ENCODE peak calls at places on chromosomes 16 and 17, in nine cellular contexts. One of them, this sample, is unnamed.

GRCh38 chr16:27482397-27483082 is 67.2 kb downstream of the GTF3C1 start:
- DNase-seq in skeletal muscle cell: no peak
- DNase-seq in stimulated activated naive CD4-positive, alpha-beta T cell: no peak
- DNase-seq in germinal center: no peak
- DNase-seq in GM04504: no peak
- DNase-seq in activated T-cell treated with anti-CD3 and anti-CD28 coated beads, Interleukin-2, amount 50 U/mL, for 4 hours: no peak
- DNase-seq in spleen: peak; percentile 41
- DNase-seq in lower leg skin: no peak
- DNase-seq in anterior cingulate cortex: no peak
- DNase-seq in this sample: no peak

GRCh38 chr17:81191646-81192045 is 25.6 kb upstream of the AATK start:
- DNase-seq in skeletal muscle cell: no peak
- DNase-seq in stimulated activated naive CD4-positive, alpha-beta T cell: no peak
- DNase-seq in germinal center: no peak
- DNase-seq in GM04504: no peak
- DNase-seq in activated T-cell treated with anti-CD3 and anti-CD28 coated beads, Interleukin-2, amount 50 U/mL, for 4 hours: no peak
- DNase-seq in spleen: no peak
- DNase-seq in lower leg skin: no peak
- DNase-seq in anterior cingulate cortex: no peak
- DNase-seq in this sample: no peak

GRCh38 chr16:89906141-89907025 is 12.3 kb upstream of the MC1R start:
- DNase-seq in skeletal muscle cell: no peak
- DNase-seq in stimulated activated naive CD4-positive, alpha-beta T cell: no peak
- DNase-seq in germinal center: no peak
- DNase-seq in GM04504: no peak
- DNase-seq in activated T-cell treated with anti-CD3 and anti-CD28 coated beads, Interleukin-2, amount 50 U/mL, for 4 hours: no peak
- DNase-seq in spleen: no peak
- DNase-seq in lower leg skin: no peak
- DNase-seq in anterior cingulate cortex: no peak
- DNase-seq in this sample: no peak

GRCh38 chr17:15662726-15663125 is 21.4 kb downstream of the TRIM16 start:
- DNase-seq in skeletal muscle cell: no peak
- DNase-seq in stimulated activated naive CD4-positive, alpha-beta T cell: no peak
- DNase-seq in germinal center: no peak
- DNase-seq in GM04504: no peak
- DNase-seq in activated T-cell treated with anti-CD3 and anti-CD28 coated beads, Interleukin-2, amount 50 U/mL, for 4 hours: no peak
- DNase-seq in spleen: no peak
- DNase-seq in lower leg skin: peak; percentile 5
- DNase-seq in anterior cingulate cortex: no peak
- DNase-seq in this sample: no peak

GRCh38 chr17:55478971-55479370 is 32.3 kb downstream of the SMIM36 start:
- DNase-seq in skeletal muscle cell: no peak
- DNase-seq in stimulated activated naive CD4-positive, alpha-beta T cell: no peak
- DNase-seq in germinal center: no peak
- DNase-seq in GM04504: no peak
- DNase-seq in activated T-cell treated with anti-CD3 and anti-CD28 coated beads, Interleukin-2, amount 50 U/mL, for 4 hours: no peak
- DNase-seq in spleen: no peak
- DNase-seq in lower leg skin: no peak
- DNase-seq in anterior cingulate cortex: no peak
- DNase-seq in this sample: no peak

GRCh38 chr17:43868236-43868994 is 21.4 kb downstream of the CD300LG start:
- DNase-seq in skeletal muscle cell: no peak
- DNase-seq in stimulated activated naive CD4-positive, alpha-beta T cell: no peak
- DNase-seq in germinal center: no peak
- DNase-seq in GM04504: no peak
- DNase-seq in activated T-cell treated with anti-CD3 and anti-CD28 coated beads, Interleukin-2, amount 50 U/mL, for 4 hours: no peak
- DNase-seq in spleen: no peak
- DNase-seq in lower leg skin: no peak
- DNase-seq in anterior cingulate cortex: no peak
- DNase-seq in this sample: no peak

GRCh38 chr16:54268340-54268739 is 18.2 kb downstream of the IRX3 start:
- DNase-seq in skeletal muscle cell: no peak
- DNase-seq in stimulated activated naive CD4-positive, alpha-beta T cell: no peak
- DNase-seq in germinal center: no peak
- DNase-seq in GM04504: no peak
- DNase-seq in activated T-cell treated with anti-CD3 and anti-CD28 coated beads, Interleukin-2, amount 50 U/mL, for 4 hours: no peak
- DNase-seq in spleen: no peak
- DNase-seq in lower leg skin: peak; percentile 21
- DNase-seq in anterior cingulate cortex: no peak
- DNase-seq in this sample: no peak

GRCh38 chr17:60743282-60743681 is 65.6 kb downstream of the BCAS3 start:
- DNase-seq in skeletal muscle cell: no peak
- DNase-seq in stimulated activated naive CD4-positive, alpha-beta T cell: no peak
- DNase-seq in germinal center: no peak
- DNase-seq in GM04504: no peak
- DNase-seq in activated T-cell treated with anti-CD3 and anti-CD28 coated beads, Interleukin-2, amount 50 U/mL, for 4 hours: no peak
- DNase-seq in spleen: no peak
- DNase-seq in lower leg skin: no peak
- DNase-seq in anterior cingulate cortex: no peak
- DNase-seq in this sample: no peak

GRCh38 chr16:55711959-55712876 is 56.4 kb downstream of the SLC6A2 start:
- DNase-seq in skeletal muscle cell: peak; percentile 4
- DNase-seq in stimulated activated naive CD4-positive, alpha-beta T cell: no peak
- DNase-seq in germinal center: peak; percentile 62
- DNase-seq in GM04504: peak; percentile 10
- DNase-seq in activated T-cell treated with anti-CD3 and anti-CD28 coated beads, Interleukin-2, amount 50 U/mL, for 4 hours: peak; percentile 36
- DNase-seq in spleen: no peak
- DNase-seq in lower leg skin: peak; percentile 89
- DNase-seq in anterior cingulate cortex: no peak
- DNase-seq in this sample: peak; percentile 21

GRCh38 chr16:2495041-2495440 is 18.7 kb upstream of the ATP6V0C start:
- DNase-seq in skeletal muscle cell: no peak
- DNase-seq in stimulated activated naive CD4-positive, alpha-beta T cell: no peak
- DNase-seq in germinal center: no peak
- DNase-seq in GM04504: no peak
- DNase-seq in activated T-cell treated with anti-CD3 and anti-CD28 coated beads, Interleukin-2, amount 50 U/mL, for 4 hours: no peak
- DNase-seq in spleen: no peak
- DNase-seq in lower leg skin: no peak
- DNase-seq in anterior cingulate cortex: no peak
- DNase-seq in this sample: no peak

GRCh38 chr17:980406-981291 is 1.1 kb upstream of the NXN start:
- DNase-seq in skeletal muscle cell: no peak
- DNase-seq in stimulated activated naive CD4-positive, alpha-beta T cell: peak; percentile 76
- DNase-seq in germinal center: peak; percentile 85
- DNase-seq in GM04504: no peak
- DNase-seq in activated T-cell treated with anti-CD3 and anti-CD28 coated beads, Interleukin-2, amount 50 U/mL, for 4 hours: peak; percentile 70
- DNase-seq in spleen: peak; percentile 89
- DNase-seq in lower leg skin: peak; percentile 94
- DNase-seq in anterior cingulate cortex: peak; percentile 37
- DNase-seq in this sample: peak; percentile 84

GRCh38 chr17:29179232-29180036 is 764 bp downstream of the MYO18A start:
- DNase-seq in skeletal muscle cell: no peak
- DNase-seq in stimulated activated naive CD4-positive, alpha-beta T cell: no peak
- DNase-seq in germinal center: no peak
- DNase-seq in GM04504: no peak
- DNase-seq in activated T-cell treated with anti-CD3 and anti-CD28 coated beads, Interleukin-2, amount 50 U/mL, for 4 hours: no peak
- DNase-seq in spleen: no peak
- DNase-seq in lower leg skin: peak; percentile 92
- DNase-seq in anterior cingulate cortex: no peak
- DNase-seq in this sample: peak; percentile 33